ENCODE peak calls at places on chromosomes 5 and 9, in six cellular contexts. One of them, this sample, is unnamed.

GRCh38 chr9:22052376-22052945 is 43.4 kb upstream of the CDKN2B start:
- DNase-seq in K562: no peak
- DNase-seq in upper lobe of left lung: no peak
- DNase-seq in IMR-90: peak
- DNase-seq in esophagus squamous epithelium: no peak
- DNase-seq in Peyer's patch: no peak
- DNase-seq in this sample: no peak

GRCh38 chr5:55232194-55232984 is 1.0 kb downstream of the CCNO start:
- DNase-seq in IMR-90: no peak
- DNase-seq in K562: no peak
- DNase-seq in Peyer's patch: peak
- DNase-seq in esophagus squamous epithelium: no peak
- DNase-seq in upper lobe of left lung: peak
- DNase-seq in this sample: no peak

GRCh38 chr9:88387035-88387732 is 1.1 kb upstream of the SPIN1 start:
- DNase-seq in upper lobe of left lung: peak
- DNase-seq in esophagus squamous epithelium: no peak
- DNase-seq in IMR-90: peak
- DNase-seq in Peyer's patch: peak
- DNase-seq in K562: peak
- DNase-seq in this sample: peak

GRCh38 chr5:164504141-164504772 is 998.8 kb downstream of the MAT2B start:
- DNase-seq in K562: peak
- DNase-seq in esophagus squamous epithelium: no peak
- DNase-seq in upper lobe of left lung: no peak
- DNase-seq in IMR-90: peak
- DNase-seq in Peyer's patch: peak
- DNase-seq in this sample: no peak

GRCh38 chr5:108382784-108383358 is 973 bp upstream of the FBXL17 start:
- DNase-seq in Peyer's patch: no peak
- DNase-seq in IMR-90: peak
- DNase-seq in esophagus squamous epithelium: no peak
- DNase-seq in K562: peak
- DNase-seq in upper lobe of left lung: no peak
- DNase-seq in this sample: no peak

GRCh38 chr5:179974946-179975712 is 67.4 kb upstream of the TBC1D9B start:
- DNase-seq in K562: peak
- DNase-seq in upper lobe of left lung: peak
- DNase-seq in Peyer's patch: peak
- DNase-seq in esophagus squamous epithelium: no peak
- DNase-seq in IMR-90: no peak
- DNase-seq in this sample: no peak

GRCh38 chr5:7856855-7857254 is 5.9 kb upstream of the CFAP90 start:
- DNase-seq in esophagus squamous epithelium: no peak
- DNase-seq in IMR-90: peak
- DNase-seq in K562: peak
- DNase-seq in upper lobe of left lung: no peak
- DNase-seq in Peyer's patch: no peak
- DNase-seq in this sample: no peak

GRCh38 chr9:129761901-129762359 is 9.1 kb upstream of the PTGES start:
- DNase-seq in upper lobe of left lung: no peak
- DNase-seq in esophagus squamous epithelium: no peak
- DNase-seq in Peyer's patch: no peak
- DNase-seq in IMR-90: peak
- DNase-seq in K562: no peak
- DNase-seq in this sample: no peak

GRCh38 chr5:68528877-68529276 is 313.3 kb downstream of the PIK3R1 start:
- DNase-seq in upper lobe of left lung: no peak
- DNase-seq in IMR-90: peak
- DNase-seq in K562: no peak
- DNase-seq in esophagus squamous epithelium: no peak
- DNase-seq in Peyer's patch: no peak
- DNase-seq in this sample: no peak

GRCh38 chr9:99239341-99240055 is 17.4 kb downstream of the SEC61B start:
- DNase-seq in K562: no peak
- DNase-seq in upper lobe of left lung: no peak
- DNase-seq in esophagus squamous epithelium: no peak
- DNase-seq in IMR-90: peak
- DNase-seq in Peyer's patch: no peak
- DNase-seq in this sample: no peak

DNA sequence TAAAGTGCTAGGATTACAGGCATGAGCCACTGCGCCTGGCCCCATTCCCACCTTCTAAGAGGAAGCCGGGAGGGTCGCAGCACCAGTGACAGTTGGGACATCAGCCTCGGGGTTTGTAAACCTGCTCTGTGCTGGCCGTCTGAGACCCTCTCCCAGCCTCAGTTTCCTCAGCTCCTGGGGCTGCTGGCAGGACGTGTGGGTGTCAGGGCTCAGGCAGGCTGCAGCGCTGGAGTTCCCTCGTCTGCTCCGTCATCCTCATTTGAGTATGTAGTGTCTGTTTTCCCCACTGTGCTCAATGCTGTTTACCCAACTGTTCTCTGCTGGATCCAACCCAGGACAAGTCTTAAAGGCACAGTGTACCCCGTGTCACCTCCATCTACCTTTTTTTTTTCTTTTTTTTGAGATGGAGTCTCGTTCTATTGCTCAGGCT is 2.0 kb upstream of the NINJ1 start:
- DNase-seq in Peyer's patch: no peak
- DNase-seq in K562: no peak
- DNase-seq in IMR-90: peak
- DNase-seq in esophagus squamous epithelium: no peak
- DNase-seq in upper lobe of left lung: no peak
- DNase-seq in this sample: no peak
- TF ChIP-seq POLR2A in Peyer's patch: no peak
- TF ChIP-seq POLR2A in K562: no peak
- TF ChIP-seq POLR2A in IMR-90: no peak
- TF ChIP-seq POLR2A in esophagus squamous epithelium: no peak
- TF ChIP-seq POLR2A in upper lobe of left lung: no peak
- TF ChIP-seq POLR2A in this sample: no peak

GRCh38 chr5:53239301-53239990 is 129.9 kb upstream of the MOCS2 start:
- DNase-seq in Peyer's patch: no peak
- DNase-seq in esophagus squamous epithelium: no peak
- DNase-seq in K562: no peak
- DNase-seq in upper lobe of left lung: no peak
- DNase-seq in IMR-90: peak
- DNase-seq in this sample: no peak

GRCh38 chr5:53246042-53246836 is 136.7 kb upstream of the MOCS2 start:
- DNase-seq in Peyer's patch: no peak
- DNase-seq in IMR-90: peak
- DNase-seq in upper lobe of left lung: no peak
- DNase-seq in esophagus squamous epithelium: no peak
- DNase-seq in K562: peak
- DNase-seq in this sample: no peak

GRCh38 chr5:53243403-53243802 is 133.8 kb upstream of the MOCS2 start:
- DNase-seq in K562: peak
- DNase-seq in IMR-90: no peak
- DNase-seq in esophagus squamous epithelium: no peak
- DNase-seq in upper lobe of left lung: no peak
- DNase-seq in Peyer's patch: no peak
- DNase-seq in this sample: no peak
- TF ChIP-seq CTCF in K562: peak
- TF ChIP-seq CTCF in IMR-90: no peak
- TF ChIP-seq CTCF in esophagus squamous epithelium: no peak
- TF ChIP-seq CTCF in upper lobe of left lung: no peak
- TF ChIP-seq CTCF in Peyer's patch: no peak
- TF ChIP-seq CTCF in this sample: no peak

GRCh38 chr9:128117613-128118471 is 9.7 kb downstream of the PTGES2 start:
- DNase-seq in Peyer's patch: peak
- DNase-seq in esophagus squamous epithelium: peak
- DNase-seq in upper lobe of left lung: peak
- DNase-seq in K562: peak
- DNase-seq in IMR-90: peak
- DNase-seq in this sample: peak
- H3K4me3 ChIP-seq in Peyer's patch: no peak
- H3K4me3 ChIP-seq in esophagus squamous epithelium: no peak
- H3K4me3 ChIP-seq in upper lobe of left lung: no peak
- H3K4me3 ChIP-seq in K562: no peak
- H3K4me3 ChIP-seq in IMR-90: no peak
- H3K4me3 ChIP-seq in this sample: no peak

GRCh38 chr9:97696823-97697601 is at the start of gene XPA:
- DNase-seq in Peyer's patch: peak
- DNase-seq in IMR-90: peak
- DNase-seq in K562: peak
- DNase-seq in esophagus squamous epithelium: peak
- DNase-seq in upper lobe of left lung: peak
- DNase-seq in this sample: peak
- TF ChIP-seq POLR2A in Peyer's patch: peak
- TF ChIP-seq POLR2A in IMR-90: peak
- TF ChIP-seq POLR2A in K562: peak
- TF ChIP-seq POLR2A in esophagus squamous epithelium: no peak
- TF ChIP-seq POLR2A in upper lobe of left lung: peak
- TF ChIP-seq POLR2A in this sample: peak

This sample was measured in lower leg skin.